ENCODE peak calls at places on chromosomes 2 and 18, in nine cellular contexts. J is A549, K is HepG2, P is HCT116, U is SK-N-SH, I is HL-60, M is K562, S is GM12878, D is Panc1. W is an unnamed sample.

GRCh38 chr2:28736034-28736433 is 15.6 kb upstream of the PPP1CB start:
- DNase-seq in J (no peak), K (no peak), P (no peak), U (peak; percentile 40), I (no peak), M (no peak), S (no peak), D (no peak), W (no peak)

GRCh38 chr2:172052000-172052983 is 33.0 kb upstream of the DLX1 start:
- DNase-seq in J (no peak), K (peak; percentile 98), P (no peak), U (peak; percentile 28), I (no peak), M (no peak), S (no peak), D (no peak), W (no peak)

GRCh38 chr18:59725177-59725576 is 28.0 kb upstream of the CCBE1 start:
- DNase-seq in J (no peak), K (no peak), P (no peak), U (no peak), I (no peak), M (no peak), S (no peak), D (no peak), W (no peak)

GRCh38 chr2:151056870-151057269 is 204.8 kb downstream of the RBM43 start:
- DNase-seq in J (no peak), K (no peak), P (no peak), U (no peak), I (no peak), M (no peak), S (no peak), D (no peak), W (no peak)

GRCh38 chr18:58955738-58956137 is 91.1 kb downstream of the ZNF532 start:
- DNase-seq in J (no peak), K (no peak), P (no peak), U (no peak), I (no peak), M (no peak), S (no peak), D (no peak), W (no peak)

GRCh38 chr2:36859366-36859792 is 107.0 kb downstream of the STRN start:
- DNase-seq in J (no peak), K (peak; percentile 13), P (no peak), U (no peak), I (no peak), M (no peak), S (no peak), D (no peak), W (no peak)

GRCh38 chr18:24043403-24043802 is 28.8 kb downstream of the TTC39C start:
- DNase-seq in J (no peak), K (no peak), P (no peak), U (no peak), I (no peak), M (no peak), S (no peak), D (no peak), W (no peak)

GRCh38 chr2:109257653-109258052 is 128.6 kb downstream of the SH3RF3 start:
- DNase-seq in J (no peak), K (no peak), P (no peak), U (no peak), I (no peak), M (no peak), S (no peak), D (no peak), W (no peak)

GRCh38 chr2:27753744-27754588 is 17.6 kb upstream of the MRPL33 start:
- DNase-seq in J (peak; percentile 53), K (peak; percentile 79), P (peak; percentile 56), U (peak; percentile 83), I (peak; percentile 56), M (peak; percentile 72), S (no peak), D (peak; percentile 74), W (peak; percentile 91)

GRCh38 chr2:122081743-122082142 is 326.3 kb downstream of the TSN start:
- DNase-seq in J (no peak), K (no peak), P (no peak), U (peak; percentile 32), I (no peak), M (no peak), S (no peak), D (no peak), W (peak; percentile 18)

GRCh38 chr2:12649602-12650400 is 66.9 kb upstream of the TRIB2 start:
- DNase-seq in J (no peak), K (no peak), P (no peak), U (no peak), I (no peak), M (no peak), S (no peak), D (no peak), W (no peak)

GRCh38 chr2:239806758-239807434 is 218.2 kb downstream of the NDUFA10 start:
- DNase-seq in J (no peak), K (no peak), P (no peak), U (no peak), I (no peak), M (no peak), S (no peak), D (no peak), W (no peak)

GRCh38 chr2:239807568-239807967 is 217.6 kb downstream of the NDUFA10 start:
- DNase-seq in J (no peak), K (no peak), P (no peak), U (no peak), I (no peak), M (no peak), S (no peak), D (no peak), W (no peak)

GRCh38 chr2:239811001-239811798 is 213.9 kb downstream of the NDUFA10 start:
- DNase-seq in J (no peak), K (no peak), P (no peak), U (no peak), I (no peak), M (no peak), S (no peak), D (no peak), W (no peak)

GRCh38 chr2:239811806-239812560 is 213.2 kb downstream of the NDUFA10 start:
- DNase-seq in J (no peak), K (no peak), P (no peak), U (no peak), I (no peak), M (no peak), S (no peak), D (no peak), W (no peak)

GRCh38 chr2:239809391-239809790 is 215.8 kb downstream of the NDUFA10 start:
- DNase-seq in J (no peak), K (no peak), P (no peak), U (no peak), I (no peak), M (no peak), S (no peak), D (no peak), W (no peak)
- TF ChIP-seq REST in J (no peak), K (no peak), P (no peak), U (no peak), I (no peak), M (no peak), S (no peak), D (no peak), W (no peak)

GRCh38 chr2:196294510-196294909 is 123.1 kb upstream of the STK17B start:
- DNase-seq in J (no peak), K (no peak), P (no peak), U (no peak), I (no peak), M (no peak), S (no peak), D (no peak), W (no peak)

GRCh38 chr2:196291418-196291817 is 120.0 kb upstream of the STK17B start:
- DNase-seq in J (no peak), K (no peak), P (no peak), U (no peak), I (no peak), M (no peak), S (no peak), D (no peak), W (no peak)

GRCh38 chr2:196291873-196292800 is 120.8 kb upstream of the STK17B start:
- DNase-seq in J (no peak), K (peak; percentile 12), P (peak; percentile 75), U (no peak), I (no peak), M (no peak), S (no peak), D (no peak), W (peak; percentile 42)

GRCh38 chr2:196295005-196295404 is 123.6 kb upstream of the STK17B start:
- DNase-seq in J (no peak), K (no peak), P (no peak), U (no peak), I (no peak), M (no peak), S (no peak), D (no peak), W (no peak)

DNA sequence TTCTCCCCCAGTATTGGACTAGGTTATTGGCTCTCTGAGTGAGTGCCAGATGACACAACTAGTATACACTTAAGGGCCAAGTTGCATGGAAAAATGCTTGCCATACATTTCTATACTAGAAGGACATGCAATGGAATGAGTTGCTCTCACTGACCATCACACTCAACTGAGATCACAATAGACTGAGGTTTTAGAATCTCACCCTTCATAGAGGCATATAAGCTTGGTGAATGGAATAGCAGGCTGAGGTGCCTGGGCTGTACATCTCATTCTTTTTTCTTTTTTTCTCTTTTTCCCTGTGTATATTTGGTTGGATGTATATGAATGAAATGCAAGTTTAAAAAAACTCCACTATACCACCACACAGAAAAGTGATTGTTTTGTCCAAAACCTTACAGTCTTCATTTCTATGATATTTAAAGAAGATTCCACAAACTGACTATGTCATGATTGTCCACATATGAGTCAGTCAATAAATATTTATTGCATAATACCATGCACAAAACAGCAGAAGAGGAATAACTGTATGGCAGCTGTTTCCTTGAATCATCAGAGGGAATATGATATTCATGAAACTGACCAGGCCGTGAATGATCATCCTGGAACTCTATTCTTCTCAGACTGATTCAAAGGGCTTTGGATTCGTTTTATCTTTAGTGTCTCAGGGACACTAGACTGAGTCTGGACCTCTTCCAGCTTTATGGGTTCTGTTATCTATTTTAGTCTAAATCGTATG is 122.5 kb upstream of the STK17B start:
- DNase-seq in J (peak; percentile 28), K (no peak), P (no peak), U (no peak), I (no peak), M (no peak), S (no peak), D (no peak), W (no peak)
- TF ChIP-seq REST in J (no peak), K (no peak), P (no peak), U (no peak), I (no peak), M (no peak), S (no peak), D (no peak), W (no peak)

DNA sequence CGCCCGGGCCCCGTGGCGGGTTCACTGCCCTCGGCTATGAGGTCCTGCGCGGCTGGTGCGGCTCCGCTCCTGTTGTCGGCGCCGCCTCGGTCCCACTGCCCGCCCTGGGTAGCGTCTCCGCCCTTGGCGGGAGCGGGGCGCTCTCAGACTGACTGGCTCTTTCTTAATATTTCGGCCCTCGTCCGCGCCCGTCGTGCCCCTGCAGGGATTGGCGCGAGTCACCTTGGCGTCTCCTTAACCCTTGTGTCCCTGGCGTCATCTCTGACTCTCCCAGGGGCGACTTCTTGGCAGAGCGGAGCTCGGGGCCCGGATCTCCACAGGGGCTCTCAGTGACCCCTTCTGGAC is 1.3 kb downstream of the PTMA start:
- DNase-seq in J (no peak), K (no peak), P (no peak), U (no peak), I (no peak), M (peak; percentile 17), S (no peak), D (no peak), W (no peak)
- TF ChIP-seq REST in J (no peak), K (no peak), P (no peak), U (no peak), I (no peak), M (no peak), S (no peak), D (no peak), W (no peak)

GRCh38 chr2:7517122-7517487 is 599.9 kb downstream of the RNF144A start:
- DNase-seq in J (no peak), K (no peak), P (no peak), U (peak; percentile 39), I (no peak), M (no peak), S (no peak), D (no peak), W (no peak)
- TF ChIP-seq REST in J (no peak), K (no peak), P (no peak), U (no peak), I (no peak), M (no peak), S (no peak), D (no peak), W (no peak)

W was measured in GM23338.